ENCODE peak calls at places on chromosome 10, in four cellular contexts. C, M, Q and Y are unnamed samples.

GRCh38 chr10:83917519-83918506 is 221.5 kb upstream of the GHITM start:
- DNase-seq in C (no peak), M (no peak), Q (no peak), Y (no peak)

GRCh38 chr10:19620867-19621266 is 195.4 kb upstream of the PLXDC2 start:
- DNase-seq in C (no peak), M (peak), Q (peak), Y (no peak)

GRCh38 chr10:116692225-116692624 is 50.1 kb downstream of the HSPA12A start:
- DNase-seq in C (no peak), M (no peak), Q (no peak), Y (no peak)

GRCh38 chr10:75430000-75430763 is 1.2 kb upstream of the LRMDA start:
- DNase-seq in C (no peak), M (no peak), Q (no peak), Y (no peak)

GRCh38 chr10:45439873-45440272 is 65.9 kb downstream of the ALOX5 start:
- DNase-seq in C (no peak), M (peak), Q (no peak), Y (no peak)

GRCh38 chr10:24438800-24439199 is 229.9 kb downstream of the KIAA1217 start:
- DNase-seq in C (no peak), M (peak), Q (no peak), Y (no peak)

GRCh38 chr10:73576178-73576889 is 14.8 kb downstream of the USP54 start:
- DNase-seq in C (peak), M (peak), Q (peak), Y (peak)

GRCh38 chr10:1712944-1713671 is 24.2 kb downstream of the ADARB2 start:
- DNase-seq in C (no peak), M (no peak), Q (no peak), Y (no peak)

GRCh38 chr10:78473016-78473415 is 439.4 kb downstream of the RPS24 start:
- DNase-seq in C (no peak), M (no peak), Q (no peak), Y (no peak)

GRCh38 chr10:27355918-27356573 is 115.4 kb upstream of the ACBD5 start:
- DNase-seq in C (no peak), M (no peak), Q (no peak), Y (no peak)

GRCh38 chr10:30432631-30433285 is 1.2 kb upstream of the MAP3K8 start:
- DNase-seq in C (no peak), M (no peak), Q (peak), Y (no peak)

GRCh38 chr10:27908231-27908630 is 90.6 kb downstream of the ODAD2 start:
- DNase-seq in C (no peak), M (no peak), Q (no peak), Y (no peak)

GRCh38 chr10:124671486-124672075 is 72.6 kb downstream of the FAM53B start:
- DNase-seq in C (no peak), M (no peak), Q (peak), Y (no peak)

GRCh38 chr10:62985807-62986525 is 147.2 kb upstream of the NRBF2 start:
- DNase-seq in C (no peak), M (no peak), Q (no peak), Y (no peak)

GRCh38 chr10:50605280-50606270 is 18.2 kb downstream of the SGMS1 start:
- DNase-seq in C (peak), M (peak), Q (peak), Y (peak)

GRCh38 chr10:86964061-86964846 is 4.0 kb upstream of the ADIRF start:
- DNase-seq in C (no peak), M (no peak), Q (no peak), Y (no peak)

GRCh38 chr10:67763499-67764011 is 67.6 kb upstream of the CTNNA3 start:
- DNase-seq in C (peak), M (peak), Q (peak), Y (peak)

GRCh38 chr10:48931188-48931587 is 8.5 kb downstream of the LRRC18 start:
- DNase-seq in C (no peak), M (no peak), Q (no peak), Y (no peak)

GRCh38 chr10:97408496-97408992 is 7.4 kb upstream of the RRP12 start:
- DNase-seq in C (no peak), M (no peak), Q (no peak), Y (no peak)

GRCh38 chr10:69145329-69145728 is 21.4 kb downstream of the VPS26A start:
- DNase-seq in C (no peak), M (no peak), Q (no peak), Y (no peak)

GRCh38 chr10:98363188-98363587 is 51.8 kb downstream of the PYROXD2 start:
- DNase-seq in C (no peak), M (no peak), Q (no peak), Y (no peak)

GRCh38 chr10:109996225-109996624 is 11.6 kb upstream of the ADD3 start:
- DNase-seq in C (no peak), M (no peak), Q (no peak), Y (no peak)

GRCh38 chr10:43778571-43778970 is 129.9 kb upstream of the ZNF32 start:
- DNase-seq in C (no peak), M (no peak), Q (no peak), Y (no peak)

GRCh38 chr10:121245799-121246198 is 352.4 kb downstream of the FGFR2 start:
- DNase-seq in C (no peak), M (no peak), Q (no peak), Y (no peak)

GRCh38 chr10:8979976-8980375 is 925.5 kb downstream of the GATA3 start:
- DNase-seq in C (no peak), M (no peak), Q (no peak), Y (no peak)

GRCh38 chr10:29317423-29318021 is 28.7 kb downstream of the LYZL1 start:
- DNase-seq in C (no peak), M (no peak), Q (no peak), Y (no peak)

DNA sequence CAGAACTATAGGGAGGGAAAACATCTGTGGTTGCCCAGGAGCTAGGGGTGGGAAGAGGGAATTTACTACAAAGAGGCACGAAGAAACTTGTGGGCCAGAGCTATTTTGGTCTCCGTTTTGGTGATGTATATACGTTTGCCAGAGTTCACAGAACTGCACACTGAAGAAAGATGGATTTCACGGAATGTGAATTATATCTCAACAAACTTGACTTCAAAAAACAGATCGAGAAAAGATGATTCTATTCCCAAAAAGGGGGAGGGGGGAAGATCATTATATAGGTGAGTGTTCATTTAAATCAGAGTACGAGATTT is 337 bp upstream of the AS3MT start:
- DNase-seq in C (no peak), M (no peak), Q (peak), Y (no peak)
- H3K4me3 ChIP-seq in C (peak), M (peak), Q (peak), Y (peak)

GRCh38 chr10:95588025-95588424 is 26.9 kb upstream of the SORBS1 start:
- DNase-seq in C (no peak), M (no peak), Q (no peak), Y (no peak)
- TF ChIP-seq CTCF in C (no peak), M (no peak), Q (no peak), Y (no peak)

GRCh38 chr10:5499493-5499800 is at the start of gene CALML5:
- DNase-seq in C (no peak), M (no peak), Q (no peak), Y (no peak)

GRCh38 chr10:5497948-5498730 is 1.2 kb downstream of the CALML5 start:
- DNase-seq in C (no peak), M (no peak), Q (no peak), Y (no peak)

GRCh38 chr10:5498791-5499492 is 428 bp downstream of the CALML5 start:
- DNase-seq in C (no peak), M (no peak), Q (no peak), Y (no peak)

GRCh38 chr10:5496261-5497250 is 2.8 kb downstream of the CALML5 start:
- DNase-seq in C (no peak), M (no peak), Q (no peak), Y (no peak)

GRCh38 chr10:5497289-5497688 is 2.1 kb downstream of the CALML5 start:
- DNase-seq in C (no peak), M (no peak), Q (no peak), Y (no peak)
- H3K4me3 ChIP-seq in C (no peak), M (no peak), Q (no peak), Y (no peak)

GRCh38 chr10:70560511-70560931 is 42.0 kb downstream of the PRF1 start:
- DNase-seq in C (no peak), M (no peak), Q (no peak), Y (no peak)

GRCh38 chr10:70563230-70563629 is 39.3 kb downstream of the PRF1 start:
- DNase-seq in C (no peak), M (no peak), Q (no peak), Y (no peak)

GRCh38 chr10:70561051-70561450 is 41.5 kb downstream of the PRF1 start:
- DNase-seq in C (no peak), M (no peak), Q (peak), Y (no peak)

GRCh38 chr10:70562036-70562710 is 40.4 kb downstream of the PRF1 start:
- DNase-seq in C (no peak), M (no peak), Q (peak), Y (no peak)

GRCh38 chr10:70561558-70561957 is 41.0 kb downstream of the PRF1 start:
- DNase-seq in C (no peak), M (no peak), Q (no peak), Y (no peak)
- TF ChIP-seq CTCF in C (no peak), M (no peak), Q (no peak), Y (no peak)

GRCh38 chr10:101226888-101227736 is 2.2 kb downstream of the LBX1 start:
- DNase-seq in C (no peak), M (no peak), Q (no peak), Y (no peak)
- H3K4me3 ChIP-seq in C (no peak), M (no peak), Q (no peak), Y (no peak)

GRCh38 chr10:102059987-102060386 is 4.0 kb upstream of the ARMH3 start:
- DNase-seq in C (no peak), M (no peak), Q (no peak), Y (no peak)

GRCh38 chr10:102055647-102056419 is at the start of gene ARMH3:
- DNase-seq in C (peak), M (peak), Q (peak), Y (peak)
- TF ChIP-seq CTCF in C (no peak), M (no peak), Q (no peak), Y (no peak)

GRCh38 chr10:106086391-106086790 is 1078.1 kb downstream of the SORCS1 start:
- DNase-seq in C (no peak), M (no peak), Q (no peak), Y (no peak)

GRCh38 chr10:106089855-106090254 is 1074.7 kb downstream of the SORCS1 start:
- DNase-seq in C (no peak), M (no peak), Q (no peak), Y (no peak)
- H3K4me3 ChIP-seq in C (no peak), M (no peak), Q (no peak), Y (no peak)

DNA sequence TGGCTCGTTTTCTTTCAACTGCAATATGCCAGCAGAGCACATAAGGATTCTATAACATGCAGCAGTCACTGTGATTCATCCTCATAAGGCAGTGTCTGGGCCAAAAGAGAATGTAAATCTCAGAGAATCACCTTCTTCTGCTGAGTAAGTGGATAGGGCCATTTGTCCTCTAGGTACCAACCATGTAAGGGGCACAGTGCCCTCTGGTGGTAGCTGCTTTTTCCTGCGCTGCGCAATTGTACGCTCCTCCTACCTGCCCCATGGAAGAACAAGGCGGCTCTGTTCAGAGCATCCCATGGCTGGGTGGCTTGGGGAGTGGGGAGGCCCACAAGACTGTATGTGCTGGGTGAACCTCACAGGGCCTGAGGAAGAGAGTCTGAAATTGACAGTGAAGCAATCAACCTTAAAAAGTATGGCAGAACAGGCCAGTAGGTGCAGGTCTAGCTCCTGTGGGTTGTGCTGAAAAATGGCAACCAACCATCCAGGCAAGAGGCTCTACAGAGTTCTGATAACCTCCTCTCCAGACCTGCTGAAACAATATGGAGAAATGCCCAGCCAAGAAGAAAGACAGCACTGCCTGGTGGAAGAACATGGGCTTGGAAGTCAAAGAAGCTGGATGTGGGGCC is 78.7 kb upstream of the C10orf90 start:
- DNase-seq in C (peak), M (peak), Q (peak), Y (peak)
- TF ChIP-seq CTCF in C (peak), M (peak), Q (peak), Y (peak)

GRCh38 chr10:60167056-60167455 is 222.6 kb downstream of the ANK3 start:
- DNase-seq in C (no peak), M (no peak), Q (peak), Y (no peak)
- H3K4me3 ChIP-seq in C (no peak), M (peak), Q (peak), Y (no peak)